ENCODE peak calls at places on chromosomes 3 and 15, in four cellular contexts. J is mammary epithelial cell, V is A549, W is cardiac muscle cell. P is an unnamed sample.
A peak's percentile ranks its signal among the peaks of the same experiment; 100 is the strongest.

GRCh38 chr3:36372534-36372935 is 7.8 kb upstream of the STAC start:
- DNase-seq in J (peak; percentile 95), V (no peak), W (peak; percentile 8), P (no peak)

GRCh38 chr15:73770049-73770448 is 16.9 kb upstream of the INSYN1 start:
- DNase-seq in J (no peak), V (no peak), W (no peak), P (no peak)

GRCh38 chr15:56533741-56534416 is 68.9 kb upstream of the MNS1 start:
- DNase-seq in J (no peak), V (no peak), W (no peak), P (no peak)

GRCh38 chr15:54456413-54456812 is 478.2 kb downstream of the UNC13C start:
- DNase-seq in J (no peak), V (no peak), W (no peak), P (no peak)

GRCh38 chr3:5888845-5889244 is 701.3 kb downstream of the EDEM1 start:
- DNase-seq in J (no peak), V (no peak), W (no peak), P (no peak)

GRCh38 chr15:93288718-93289117 is 199.7 kb upstream of the RGMA start:
- DNase-seq in J (no peak), V (no peak), W (no peak), P (no peak)

GRCh38 chr15:64566629-64567427 is 106.5 kb downstream of the ZNF609 start:
- DNase-seq in J (no peak), V (no peak), W (no peak), P (no peak)

GRCh38 chr3:17877299-17877698 is 134.9 kb upstream of the TBC1D5 start:
- DNase-seq in J (no peak), V (no peak), W (no peak), P (no peak)

GRCh38 chr15:70722266-70723123 is 40.9 kb downstream of the UACA start:
- DNase-seq in J (no peak), V (peak; percentile 78), W (peak; percentile 77), P (no peak)

GRCh38 chr3:39978293-39978692 is 168.9 kb downstream of the MYRIP start:
- DNase-seq in J (no peak), V (no peak), W (no peak), P (no peak)

GRCh38 chr15:101530224-101530958 is 40.9 kb upstream of the PCSK6 start:
- DNase-seq in J (no peak), V (peak; percentile 38), W (no peak), P (peak; percentile 39)

GRCh38 chr15:41493205-41493901 is at the start of gene ITPKA:
- DNase-seq in J (peak; percentile 69), V (peak; percentile 61), W (peak; percentile 74), P (peak; percentile 75)

GRCh38 chr3:38576131-38577088 is 73.1 kb downstream of the SCN5A start:
- DNase-seq in J (no peak), V (no peak), W (no peak), P (no peak)

GRCh38 chr15:90184119-90184785 is 16.9 kb upstream of the SEMA4B start:
- DNase-seq in J (peak; percentile 88), V (peak; percentile 94), W (peak; percentile 92), P (peak; percentile 86)

GRCh38 chr3:51591231-51591630 is 52.7 kb downstream of the RAD54L2 start:
- DNase-seq in J (no peak), V (no peak), W (no peak), P (no peak)

GRCh38 chr3:188124184-188124583 is 29.8 kb upstream of the LPP start:
- DNase-seq in J (peak; percentile 53), V (no peak), W (peak; percentile 13), P (no peak)

GRCh38 chr15:29364429-29365078 is 94.9 kb upstream of the NSMCE3 start:
- DNase-seq in J (peak; percentile 8), V (peak; percentile 29), W (peak; percentile 76), P (no peak)

GRCh38 chr15:36645106-36645505 is 65.7 kb downstream of the CDIN1 start:
- DNase-seq in J (no peak), V (peak; percentile 3), W (peak; percentile 34), P (no peak)
- TF ChIP-seq CTCF in J (no peak), V (no peak), W (peak; percentile 31), P (no peak)

GRCh38 chr3:168205451-168205850 is 109.7 kb upstream of the GOLIM4 start:
- DNase-seq in J (no peak), V (no peak), W (no peak), P (no peak)
- H3K27ac ChIP-seq in J (no peak overlapping the region), V (no peak overlapping the region), W (no peak overlapping the region), P (no peak overlapping the region)

GRCh38 chr3:128647307-128647706 is 3.3 kb downstream of the RPN1 start:
- DNase-seq in J (no peak), V (no peak), W (no peak), P (no peak)

GRCh38 chr3:128649264-128649663 is 1.4 kb downstream of the RPN1 start:
- DNase-seq in J (peak; percentile 8), V (no peak), W (no peak), P (no peak)

GRCh38 chr3:128648402-128648801 is 2.2 kb downstream of the RPN1 start:
- DNase-seq in J (no peak), V (no peak), W (no peak), P (no peak)

DNA sequence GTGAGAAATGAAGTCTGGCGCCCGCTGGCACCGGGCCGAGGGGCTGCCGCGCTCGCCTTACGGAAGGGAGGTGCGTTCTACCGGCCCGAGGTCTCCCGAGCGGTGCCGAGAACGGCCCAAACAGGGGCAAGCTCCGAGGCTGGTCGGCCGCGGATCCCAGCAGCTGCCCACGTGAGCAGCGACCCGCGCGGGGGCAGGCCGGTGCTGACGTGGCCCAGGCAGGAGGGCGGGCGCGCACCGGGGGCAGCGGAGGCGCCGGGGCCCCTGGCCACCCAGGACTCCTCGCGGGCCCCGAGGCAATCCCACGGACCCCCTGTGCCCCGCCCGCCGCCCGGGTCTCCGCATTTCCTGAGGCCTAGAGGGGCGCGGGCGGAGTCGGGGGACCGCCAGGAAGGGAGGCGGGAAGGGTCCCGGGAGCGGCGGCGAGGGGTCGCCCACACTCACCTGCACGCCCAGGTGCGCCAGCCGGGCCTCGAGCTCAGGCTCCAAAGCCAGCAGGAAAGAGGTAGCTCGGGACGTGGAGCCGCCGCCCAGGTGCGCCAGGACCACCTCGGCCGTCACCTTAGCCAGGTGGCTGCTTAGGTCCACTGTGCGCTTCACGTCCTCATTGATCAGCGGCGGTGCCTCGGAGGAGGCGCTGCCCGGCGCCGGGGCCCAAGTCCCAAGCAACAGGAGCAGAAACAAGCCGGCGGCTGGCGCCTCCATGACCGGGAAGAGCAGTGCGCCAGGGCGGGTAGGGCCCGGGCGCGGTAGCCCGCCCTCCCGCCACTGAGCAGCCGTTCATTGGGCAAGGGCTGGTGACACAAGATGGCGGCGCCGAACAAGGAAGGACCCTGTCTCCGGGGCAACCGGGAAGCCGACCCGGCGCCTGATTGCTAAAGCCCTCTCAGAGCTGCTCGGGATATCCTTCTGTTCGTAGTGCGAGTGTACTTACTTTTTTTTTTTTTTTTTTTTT is at the start of gene RPN1:
- DNase-seq in J (peak; percentile 90), V (peak; percentile 90), W (peak; percentile 97), P (peak; percentile 98)
- TF ChIP-seq CTCF in J (no peak), V (no peak), W (no peak), P (no peak)

DNA sequence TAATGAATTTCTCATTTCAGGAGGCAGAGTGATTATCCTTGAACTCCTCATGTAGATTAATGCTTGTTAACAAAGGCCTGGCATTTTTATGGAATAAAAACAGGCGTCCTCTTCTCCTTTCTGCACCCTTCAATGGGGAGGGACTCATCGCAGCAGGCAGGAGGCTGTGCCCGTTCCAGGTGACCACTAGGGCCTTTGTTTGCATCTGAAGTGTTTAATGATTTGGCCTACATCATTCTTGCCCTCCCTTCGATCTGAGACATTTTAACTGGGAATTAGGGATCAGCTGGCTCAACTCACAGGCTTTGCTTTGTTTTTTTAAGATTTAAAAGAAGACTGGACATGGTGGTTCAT is 177.9 kb downstream of the ATP10A start:
- DNase-seq in J (no peak), V (no peak), W (no peak), P (no peak)
- H3K27ac ChIP-seq in J (no peak overlapping the region), V (no peak overlapping the region), W (no peak overlapping the region), P (no peak overlapping the region)

GRCh38 chr15:100061944-100062343 is 279.8 kb downstream of the ADAMTS17 start:
- DNase-seq in J (no peak), V (no peak), W (no peak), P (no peak)
- TF ChIP-seq CTCF in J (no peak), V (no peak), W (no peak), P (no peak)

DNA sequence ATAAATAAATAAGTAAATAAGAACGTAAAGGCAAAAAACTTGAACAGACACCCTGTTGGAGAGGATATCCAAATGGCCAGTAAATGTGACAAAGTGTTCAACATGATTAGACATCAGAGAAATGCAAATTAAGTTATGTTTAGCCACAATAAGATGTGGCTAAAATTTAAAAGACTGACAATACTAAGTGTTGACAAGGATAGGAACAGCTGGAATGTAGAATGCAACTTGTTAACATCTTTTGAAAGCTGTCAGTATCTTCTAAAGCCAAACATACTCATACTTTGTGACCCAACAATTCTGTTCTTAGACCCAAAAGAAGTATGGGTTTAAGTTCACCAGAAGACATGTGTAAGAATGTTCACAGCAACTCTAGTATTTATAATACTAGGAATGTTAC is 197.1 kb downstream of the ITPR1 start:
- DNase-seq in J (no peak), V (no peak), W (no peak), P (no peak)
- H3K27ac ChIP-seq in J (no peak overlapping the region), V (no peak overlapping the region), W (no peak overlapping the region), P (no peak overlapping the region)

GRCh38 chr15:98804057-98804380 is 155.7 kb downstream of the IGF1R start:
- DNase-seq in J (no peak), V (peak; percentile 37), W (no peak), P (no peak)
- TF ChIP-seq CTCF in J (peak; percentile 20), V (no peak), W (no peak), P (no peak)

P was measured in psoas muscle.